ENCODE peak calls at places on chromosomes 2 and 18, in four cellular contexts. X is neuronal stem cell; M is dermis blood vessel endothelial cell; V is naive thymus-derived CD8-positive, alpha-beta T cell. H is an unnamed sample.

GRCh38 chr2:33614190-33614589 is 15.1 kb upstream of the FAM98A start:
- DNase-seq in V (no peak), X (no peak), M (no peak), H (no peak)

GRCh38 chr2:30239308-30240161 is 8.2 kb downstream of the LBH start:
- DNase-seq in M (peak), V (peak), X (peak), H (peak)

GRCh38 chr18:77009675-77010074 is 122.9 kb downstream of the MBP start:
- DNase-seq in X (no peak), M (no peak), V (no peak), H (no peak)

GRCh38 chr2:11829324-11829946 is 83.0 kb downstream of the LPIN1 start:
- DNase-seq in V (peak), X (peak), M (peak), H (peak)

GRCh38 chr2:19059076-19059475 is 299.3 kb downstream of the OSR1 start:
- DNase-seq in M (no peak), V (no peak), X (no peak), H (no peak)

GRCh38 chr2:85053802-85054201 is 79.4 kb upstream of the TCF7L1 start:
- DNase-seq in X (no peak), V (no peak), M (no peak), H (no peak)

GRCh38 chr2:3079466-3079865 is 298.2 kb downstream of the EIPR1 start:
- DNase-seq in M (no peak), V (no peak), X (no peak), H (no peak)

GRCh38 chr2:26552641-26553040 is 74.7 kb upstream of the OTOF start:
- DNase-seq in V (no peak), X (no peak), M (no peak), H (no peak)

GRCh38 chr2:28168376-28168775 is 224.3 kb upstream of the FOSL2 start:
- DNase-seq in M (no peak), V (no peak), X (no peak), H (no peak)

GRCh38 chr2:119264781-119265692 is 41.4 kb downstream of the STEAP3 start:
- DNase-seq in X (no peak), M (peak), V (peak), H (no peak)

GRCh38 chr2:230864122-230864604 is 579 bp upstream of the ITM2C start:
- DNase-seq in M (no peak), X (no peak), V (no peak), H (no peak)

GRCh38 chr2:3486047-3487027 is 33.0 kb downstream of the ADI1 start:
- DNase-seq in M (no peak), X (no peak), V (no peak), H (no peak)

GRCh38 chr2:23901966-23902942 is 24.7 kb downstream of the ATAD2B start:
- DNase-seq in X (no peak), V (no peak), M (no peak), H (no peak)

GRCh38 chr2:237868631-237869356 is 9.4 kb downstream of the RAMP1 start:
- DNase-seq in X (no peak), M (no peak), V (no peak), H (no peak)

GRCh38 chr18:45026162-45026561 is 345.5 kb downstream of the SETBP1 start:
- DNase-seq in V (no peak), X (no peak), M (no peak), H (no peak)

GRCh38 chr2:115460008-115460407 is 1017.6 kb downstream of the DPP10 start:
- DNase-seq in M (no peak), V (no peak), X (no peak), H (no peak)

GRCh38 chr2:66428986-66429612 is 5.8 kb upstream of the MEIS1 start:
- DNase-seq in M (peak), V (no peak), X (no peak), H (no peak)

GRCh38 chr2:111919362-111919761 is 21.0 kb downstream of the MERTK start:
- DNase-seq in V (no peak), M (peak), X (no peak), H (no peak)

GRCh38 chr18:7617738-7618422 is 50.8 kb downstream of the PTPRM start:
- DNase-seq in V (no peak), M (peak), X (peak), H (no peak)

GRCh38 chr18:46680784-46681695 is 24.0 kb upstream of the LOXHD1 start:
- DNase-seq in X (no peak), M (no peak), V (no peak), H (no peak)

GRCh38 chr2:68889500-68889899 is 18.3 kb upstream of the BMP10 start:
- DNase-seq in V (no peak), X (no peak), M (no peak), H (no peak)

GRCh38 chr2:110853516-110853915 is 121.1 kb downstream of the ACOXL start:
- DNase-seq in M (peak), V (peak), X (no peak), H (peak)